ENCODE peak calls at places on chromosomes 7 and 10, in nine cellular contexts. W, T, O, B, Z, X, R, Q and J are unnamed samples.

GRCh38 chr7:94182066-94182465 is 177.9 kb upstream of the BET1 start:
- DNase-seq in B (no peak), W (no peak), O (no peak), R (no peak), X (no peak), T (no peak), Z (no peak), Q (no peak), J (no peak)

GRCh38 chr10:32971536-32972091 is 13.6 kb upstream of the ITGB1 start:
- DNase-seq in X (no peak), O (no peak), W (no peak), Z (peak; percentile 80), T (peak; percentile 36), B (peak; percentile 81), R (no peak), Q (no peak), J (peak; percentile 42)

GRCh38 chr7:50690541-50691011 is 92.1 kb downstream of the GRB10 start:
- DNase-seq in Q (no peak), X (no peak), R (no peak), W (no peak), T (no peak), B (no peak), O (no peak), Z (no peak), J (no peak)

GRCh38 chr10:97573021-97573420 is 442 bp downstream of the ANKRD2 start:
- DNase-seq in B (no peak), Q (no peak), W (no peak), R (no peak), Z (no peak), O (no peak), X (no peak), T (no peak), J (no peak)

GRCh38 chr10:102837230-102837721 is at the start of gene CYP17A1:
- DNase-seq in T (peak; percentile 76), R (no peak), B (peak; percentile 47), W (no peak), Z (no peak), Q (no peak), X (no peak), O (no peak), J (no peak)

GRCh38 chr7:55546826-55547225 is 25.5 kb downstream of the VOPP1 start:
- DNase-seq in O (no peak), Z (peak; percentile 39), X (no peak), R (no peak), W (peak; percentile 81), B (no peak), Q (peak; percentile 80), T (peak; percentile 83), J (peak; percentile 82)

GRCh38 chr10:110777017-110777416 is 94.7 kb upstream of the PDCD4 start:
- DNase-seq in R (no peak), W (no peak), X (no peak), Q (no peak), Z (no peak), B (no peak), T (no peak), O (no peak), J (no peak)

GRCh38 chr10:87866575-87866974 is 3.1 kb downstream of the PTEN start:
- DNase-seq in O (no peak), Z (no peak), T (no peak), W (no peak), B (no peak), Q (no peak), X (no peak), R (no peak), J (no peak)

GRCh38 chr7:29309041-29309860 is 114.7 kb downstream of the CHN2 start:
- DNase-seq in O (no peak), Q (no peak), B (no peak), W (no peak), R (no peak), X (peak; percentile 25), Z (peak; percentile 28), T (no peak), J (no peak)

GRCh38 chr7:82624337-82624736 is 180.8 kb upstream of the CACNA2D1 start:
- DNase-seq in R (no peak), T (no peak), X (no peak), Z (no peak), B (no peak), W (no peak), Q (no peak), O (no peak), J (no peak)

GRCh38 chr7:96657347-96658010 is 52.2 kb downstream of the SEM1 start:
- DNase-seq in Q (no peak), T (no peak), O (no peak), B (no peak), R (peak; percentile 57), X (no peak), W (no peak), Z (no peak), J (no peak)
- TF ChIP-seq EP300 in Q (no peak), T (no peak), O (no peak), B (no peak), R (no peak), X (no peak), W (no peak), Z (no peak), J (no peak)

GRCh38 chr10:21174670-21175495 is 277.8 kb upstream of the NEBL start:
- DNase-seq in R (no peak), T (no peak), Q (no peak), W (no peak), X (no peak), Z (no peak), O (no peak), B (peak; percentile 32), J (no peak)

GRCh38 chr10:21172774-21173432 is 275.8 kb upstream of the NEBL start:
- DNase-seq in R (peak; percentile 51), Q (no peak), O (no peak), T (peak; percentile 32), X (peak; percentile 86), W (no peak), B (no peak), Z (no peak), J (peak; percentile 17)

GRCh38 chr10:21171936-21172773 is 275.0 kb upstream of the NEBL start:
- DNase-seq in X (no peak), W (no peak), B (no peak), O (no peak), R (no peak), T (peak; percentile 42), Z (no peak), Q (no peak), J (peak; percentile 47)

GRCh38 chr10:21173964-21174669 is 277.0 kb upstream of the NEBL start:
- DNase-seq in T (peak; percentile 80), B (peak; percentile 59), O (no peak), X (peak; percentile 96), W (peak; percentile 75), R (peak; percentile 79), Q (no peak), Z (no peak), J (peak; percentile 66)

DNA sequence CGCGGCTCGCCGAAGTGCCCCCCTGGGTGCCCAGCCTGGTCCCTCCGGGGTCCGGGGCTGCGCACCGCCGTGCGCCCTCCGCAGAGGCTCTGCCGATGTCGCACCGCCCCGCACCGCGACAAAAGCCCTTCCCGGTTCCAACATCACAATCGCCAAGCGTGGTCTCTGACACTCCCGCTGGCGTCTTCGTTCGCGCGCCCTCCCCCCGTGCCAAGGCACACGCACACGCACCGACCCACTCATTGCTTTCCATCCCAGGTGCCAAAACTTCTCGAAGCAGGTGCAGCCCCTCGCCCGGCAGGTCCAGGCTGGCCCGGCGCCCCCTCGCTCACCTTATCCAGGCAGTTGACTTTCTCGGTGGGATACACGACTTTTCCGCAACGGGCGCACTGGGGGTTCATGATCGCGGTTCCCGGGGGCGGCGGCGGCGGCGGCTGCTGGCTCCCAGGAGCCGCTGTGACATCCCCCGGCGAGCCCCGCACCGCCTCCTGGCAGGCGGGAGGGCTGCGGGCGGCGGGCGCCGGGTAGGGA is 276.4 kb upstream of the NEBL start:
- DNase-seq in B (no peak), R (peak; percentile 74), O (no peak), X (no peak), T (no peak), Z (no peak), Q (no peak), W (peak; percentile 58), J (no peak)
- H3K27ac ChIP-seq in B (peak overlapping the region; percentile 14), R (no peak overlapping the region), O (no peak overlapping the region), X (peak overlapping the region; percentile 95), T (peak overlapping the region; percentile 83), Z (no peak overlapping the region), Q (no peak overlapping the region), W (peak overlapping the region; percentile 93), J (peak overlapping the region; percentile 65)

GRCh38 chr10:113754125-113754524 is 2.6 kb downstream of the PLEKHS1 start:
- DNase-seq in X (no peak), T (no peak), O (no peak), R (no peak), B (no peak), Z (no peak), Q (no peak), W (no peak), J (no peak)
- TF ChIP-seq POLR2AphosphoS5 in X (no peak), T (no peak), O (no peak), R (no peak), B (no peak), Z (no peak), Q (no peak), W (no peak), J (no peak)

DNA sequence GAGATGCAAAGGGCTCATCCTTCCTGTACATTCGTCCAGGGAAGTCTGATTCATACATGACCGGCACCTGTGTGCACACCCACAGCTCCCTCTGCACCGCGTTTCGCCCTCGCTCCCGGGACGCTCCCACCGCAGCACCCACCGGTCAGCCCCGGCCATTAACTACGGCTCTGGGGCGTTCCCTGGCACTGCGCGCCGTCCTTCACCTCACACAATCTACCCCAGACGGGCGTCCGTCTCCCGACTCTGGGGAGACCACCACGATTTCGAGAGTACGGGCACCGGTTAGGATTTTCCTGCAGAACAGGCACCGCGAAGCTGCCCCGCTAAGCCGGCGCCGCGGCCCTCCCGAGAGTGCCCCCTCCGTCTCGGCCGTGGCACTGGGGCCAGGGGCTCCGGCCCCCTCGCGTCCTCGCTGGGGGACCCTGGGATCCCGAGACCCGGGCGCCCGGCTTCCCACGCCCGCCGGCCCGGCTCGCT is 430 bp downstream of the ATE1 start:
- DNase-seq in T (peak; percentile 59), Z (peak; percentile 58), Q (peak; percentile 79), R (peak; percentile 81), O (no peak), B (peak; percentile 56), X (no peak), W (peak; percentile 80), J (peak; percentile 73)
- TF ChIP-seq EP300 in T (no peak), Z (no peak), Q (no peak), R (no peak), O (no peak), B (no peak), X (no peak), W (no peak), J (no peak)

GRCh38 chr7:141588912-141589311 is 37.7 kb downstream of the AGK start:
- DNase-seq in T (no peak), B (no peak), W (no peak), R (no peak), X (no peak), Z (no peak), Q (no peak), O (no peak), J (no peak)
- H3K27ac ChIP-seq in T (no peak overlapping the region), B (no peak overlapping the region), W (no peak overlapping the region), R (no peak overlapping the region), X (no peak overlapping the region), Z (no peak overlapping the region), Q (no peak overlapping the region), O (no peak overlapping the region), J (no peak overlapping the region)